ENCODE peak calls at places on chromosomes 12 and 14, in seven cellular contexts. W, L, X, B, Y, Q and F are unnamed samples. For H3K27me3 and H3K9me3, the result is how much of the 10 kb centered on the place peaks cover.

GRCh38 chr14:77965919-77966435 is 166.1 kb downstream of the ADCK1 start:
- DNase-seq in W (peak), L (no peak), X (peak), B (peak), Y (no peak), Q (peak), F (no peak)

GRCh38 chr12:122082621-122083356 is 4.2 kb downstream of the MLXIP start:
- DNase-seq in W (no peak), L (no peak), X (no peak), B (no peak), Y (no peak), Q (no peak), F (no peak)

GRCh38 chr12:110903511-110903910 is 16.9 kb downstream of the MYL2 start:
- DNase-seq in W (no peak), L (no peak), X (no peak), B (no peak), Y (no peak), Q (no peak), F (no peak)

GRCh38 chr12:113391650-113392340 is 11.9 kb downstream of the SDS start:
- DNase-seq in W (no peak), L (no peak), X (no peak), B (no peak), Y (no peak), Q (no peak), F (no peak)

GRCh38 chr12:75443709-75444108 is 36.8 kb upstream of the GLIPR1 start:
- DNase-seq in W (no peak), L (no peak), X (peak), B (no peak), Y (no peak), Q (no peak), F (no peak)

GRCh38 chr14:105085766-105086165 is 20.5 kb upstream of the GPR132 start:
- DNase-seq in W (no peak), L (no peak), X (no peak), B (no peak), Y (no peak), Q (peak), F (no peak)

GRCh38 chr12:72271741-72272661 is at the start of gene TRHDE:
- DNase-seq in W (peak), L (peak), X (peak), B (no peak), Y (no peak), Q (peak), F (peak)

GRCh38 chr14:72024043-72024407 is 91.8 kb downstream of the RGS6 start:
- DNase-seq in W (peak), L (peak), X (peak), B (peak), Y (no peak), Q (peak), F (peak)

GRCh38 chr14:49988080-49988990 is 95.5 kb downstream of the ARF6 start:
- DNase-seq in W (no peak), L (no peak), X (no peak), B (no peak), Y (no peak), Q (peak), F (no peak)

GRCh38 chr12:109087250-109087649 is 6.0 kb downstream of the ALKBH2 start:
- DNase-seq in W (no peak), L (no peak), X (no peak), B (no peak), Y (no peak), Q (peak), F (no peak)

GRCh38 chr12:67496616-67497015 is 151.9 kb upstream of the DYRK2 start:
- DNase-seq in W (no peak), L (no peak), X (no peak), B (no peak), Y (no peak), Q (no peak), F (no peak)

GRCh38 chr12:49748306-49748705 is 6.9 kb downstream of the TMBIM6 start:
- DNase-seq in W (no peak), L (no peak), X (no peak), B (no peak), Y (no peak), Q (no peak), F (no peak)

GRCh38 chr12:110174373-110174996 is 50.3 kb downstream of the IFT81 start:
- DNase-seq in W (no peak), L (no peak), X (no peak), B (no peak), Y (no peak), Q (no peak), F (no peak)

GRCh38 chr12:102848832-102849231 is 68.2 kb downstream of the PAH start:
- DNase-seq in W (no peak), L (no peak), X (no peak), B (no peak), Y (no peak), Q (no peak), F (no peak)

GRCh38 chr12:42444192-42444943 is 118.4 kb downstream of the PPHLN1 start:
- DNase-seq in W (no peak), L (no peak), X (no peak), B (peak), Y (no peak), Q (no peak), F (no peak)

GRCh38 chr14:104953097-104953496 is 25.1 kb downstream of the AHNAK2 start:
- DNase-seq in W (no peak), L (no peak), X (no peak), B (no peak), Y (no peak), Q (no peak), F (no peak)

GRCh38 chr12:48818831-48819590 is 715 bp downstream of the CACNB3 start:
- DNase-seq in W (peak), L (no peak), X (no peak), B (no peak), Y (no peak), Q (no peak), F (peak)

GRCh38 chr14:84544486-84544885 is 985.5 kb upstream of the FLRT2 start:
- DNase-seq in W (no peak), L (no peak), X (no peak), B (no peak), Y (no peak), Q (no peak), F (no peak)
- H3K27ac ChIP-seq in W (no peak), L (no peak), X (no peak), B (no peak), Y (no peak), Q (no peak), F (no peak)

GRCh38 chr12:1552171-1552570 is 42.2 kb downstream of the FBXL14 start:
- DNase-seq in W (no peak), L (no peak), X (peak), B (no peak), Y (no peak), Q (no peak), F (no peak)

GRCh38 chr12:1553987-1554982 is 40.1 kb downstream of the FBXL14 start:
- DNase-seq in W (no peak), L (no peak), X (no peak), B (no peak), Y (no peak), Q (no peak), F (no peak)

GRCh38 chr12:1551496-1551895 is 42.9 kb downstream of the FBXL14 start:
- DNase-seq in W (no peak), L (no peak), X (no peak), B (no peak), Y (no peak), Q (no peak), F (no peak)

GRCh38 chr12:1553546-1553945 is 40.8 kb downstream of the FBXL14 start:
- DNase-seq in W (no peak), L (no peak), X (no peak), B (no peak), Y (no peak), Q (no peak), F (no peak)

DNA sequence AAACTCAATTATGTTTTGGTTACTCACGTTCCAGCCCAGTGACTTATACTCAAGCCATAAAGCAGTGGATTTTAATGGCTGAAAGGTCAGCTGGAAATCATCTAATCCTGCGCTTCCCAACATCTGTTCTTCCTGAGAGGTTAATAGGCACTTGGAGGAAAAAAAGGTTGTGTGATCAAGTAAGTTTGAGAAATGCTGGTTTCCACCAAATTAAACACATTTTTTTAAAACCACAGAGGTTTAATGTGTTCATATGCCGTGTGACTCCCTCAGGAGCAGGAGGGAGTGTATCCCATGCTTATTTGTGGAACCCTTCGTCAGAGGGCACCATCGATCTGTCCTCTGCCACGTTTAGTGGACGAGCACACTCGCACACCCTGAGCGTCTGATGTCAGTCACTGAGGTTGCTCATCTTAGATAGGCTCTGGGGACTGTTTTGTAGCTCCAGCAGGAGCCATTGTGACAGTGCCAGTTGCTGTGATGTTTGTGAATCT is 41.4 kb downstream of the FBXL14 start:
- DNase-seq in W (no peak), L (no peak), X (no peak), B (no peak), Y (no peak), Q (no peak), F (no peak)
- H3K27me3 ChIP-seq in W (under half), L (under half), X (under half), B (under half), Y (under half), Q (under half), F (under half)

GRCh38 chr12:26044007-26044394 is 80.8 kb downstream of the BHLHE41 start:
- DNase-seq in W (no peak), L (no peak), X (peak), B (no peak), Y (no peak), Q (no peak), F (no peak)
- H3K9me3 ChIP-seq in W (under half), L (under half), X (under half), B (under half), Y (under half), Q (under half), F (under half)

DNA sequence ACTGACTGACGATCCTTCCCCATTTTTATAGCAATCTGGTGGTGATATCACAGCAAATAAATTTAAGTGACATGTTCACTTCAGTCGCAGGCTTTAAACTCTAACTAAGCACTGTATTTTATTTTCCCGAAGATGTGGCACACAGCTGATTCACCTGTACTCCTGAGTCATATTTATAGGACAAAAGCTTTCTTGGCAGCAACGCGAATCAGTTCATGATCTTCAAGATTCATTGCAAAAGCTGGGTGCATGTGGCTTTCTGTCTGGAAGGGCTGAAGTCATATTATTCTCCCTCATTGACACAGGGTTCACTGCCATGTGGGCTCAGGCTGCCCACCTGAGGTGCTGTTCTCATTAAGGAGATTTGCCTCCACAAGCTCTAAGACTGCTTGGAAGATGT is 79.8 kb upstream of the TUNAR start:
- DNase-seq in W (no peak), L (no peak), X (peak), B (no peak), Y (no peak), Q (no peak), F (no peak)
- H3K27ac ChIP-seq in W (no peak), L (no peak), X (no peak), B (no peak), Y (no peak), Q (no peak), F (no peak)

GRCh38 chr14:23301288-23301968 is 1.2 kb downstream of the PPP1R3E start:
- DNase-seq in W (peak), L (peak), X (peak), B (peak), Y (peak), Q (peak), F (peak)

GRCh38 chr14:23299558-23299957 is 3.1 kb downstream of the PPP1R3E start:
- DNase-seq in W (no peak), L (no peak), X (peak), B (no peak), Y (no peak), Q (peak), F (no peak)

GRCh38 chr14:23300687-23301223 is 1.9 kb downstream of the PPP1R3E start:
- DNase-seq in W (peak), L (peak), X (peak), B (no peak), Y (no peak), Q (peak), F (no peak)

GRCh38 chr14:23299186-23299521 is 3.5 kb downstream of the PPP1R3E start:
- DNase-seq in W (no peak), L (no peak), X (no peak), B (no peak), Y (no peak), Q (peak), F (no peak)

GRCh38 chr14:23299986-23300686 is 2.5 kb downstream of the PPP1R3E start:
- DNase-seq in W (no peak), L (no peak), X (no peak), B (no peak), Y (no peak), Q (peak), F (no peak)
- H3K27me3 ChIP-seq in W (under half), L (under half), X (under half), B (under half), Y (under half), Q (under half), F (under half)